ENCODE peak calls at places on chromosomes 5 and 9, in nine cellular contexts. U is CD8-positive, alpha-beta T cell; E is WERI-Rb-1; Y is activated B cell treated with CpG ODN at 0.5 μM for 24 hours; G is Calu3; C is RWPE1; V is astrocyte of the spinal cord; I is progenitor cell of endocrine pancreas; O is left lung. H is an unnamed sample.

GRCh38 chr5:115778417-115778816 is 38.0 kb downstream of the CDO1 start:
- DNase-seq in U (no peak), E (no peak), Y (no peak), G (no peak), C (no peak), V (no peak), I (no peak), O (no peak), H (peak)

GRCh38 chr5:141771031-141771430 is 89.0 kb upstream of the ARAP3 start:
- DNase-seq in U (no peak), E (peak), Y (no peak), G (no peak), C (no peak), V (no peak), I (no peak), O (no peak), H (no peak)

GRCh38 chr5:159163027-159163699 is 46.2 kb downstream of the RNF145 start:
- DNase-seq in U (no peak), E (peak), Y (no peak), G (no peak), C (peak), V (peak), I (no peak), O (no peak), H (peak)

GRCh38 chr9:79573697-79573976 is 1.9 kb downstream of the TLE4 start:
- DNase-seq in U (no peak), E (no peak), Y (no peak), G (no peak), C (no peak), V (peak), I (no peak), O (no peak), H (no peak)

GRCh38 chr5:114361724-114362196 is at the start of gene KCNN2:
- DNase-seq in U (no peak), E (peak), Y (no peak), G (peak), C (peak), V (peak), I (peak), O (peak), H (peak)

GRCh38 chr5:27472000-27472763 is 433.8 kb upstream of the CDH9 start:
- DNase-seq in U (no peak), E (peak), Y (no peak), G (peak), C (peak), V (peak), I (peak), O (no peak), H (peak)

GRCh38 chr9:3261484-3261883 is 264.3 kb downstream of the RFX3 start:
- DNase-seq in U (no peak), E (no peak), Y (no peak), G (no peak), C (no peak), V (no peak), I (no peak), O (no peak), H (no peak)

GRCh38 chr5:35436441-35437057 is 181.1 kb upstream of the SPEF2 start:
- DNase-seq in U (no peak), E (no peak), Y (no peak), G (no peak), C (peak), V (peak), I (no peak), O (no peak), H (peak)

GRCh38 chr5:41519801-41520200 is 9.4 kb upstream of the PLCXD3 start:
- DNase-seq in U (no peak), E (no peak), Y (no peak), G (no peak), C (no peak), V (no peak), I (no peak), O (peak), H (peak)

GRCh38 chr5:178215263-178216002 is 11.1 kb downstream of the HNRNPAB start:
- DNase-seq in U (no peak), E (no peak), Y (no peak), G (no peak), C (no peak), V (no peak), I (no peak), O (peak), H (no peak)
- TF ChIP-seq CTCF in U (no peak), E (no peak), Y (no peak), G (no peak), C (no peak), V (no peak), I (no peak), O (no peak), H (no peak)

DNA sequence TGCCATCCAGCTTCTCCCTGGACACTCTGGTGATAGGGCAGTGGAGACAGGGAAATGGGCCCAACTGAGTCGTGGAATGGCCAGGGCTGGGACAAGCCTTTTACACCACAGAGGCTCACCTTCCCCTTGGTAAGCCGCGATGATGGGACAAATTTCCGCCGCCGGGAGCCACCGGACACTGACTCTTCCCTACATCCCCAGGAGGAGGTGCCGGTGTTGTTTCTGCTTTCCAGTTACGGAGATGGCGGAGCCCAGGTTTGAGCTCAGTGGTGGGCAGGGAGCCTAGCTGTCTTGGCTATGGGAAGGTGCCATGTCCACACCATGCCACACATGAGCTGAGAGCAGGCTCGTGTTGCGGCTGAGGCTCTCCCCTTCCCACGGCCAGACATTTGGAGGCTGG is 19.9 kb upstream of the WNK2 start:
- DNase-seq in U (no peak), E (no peak), Y (no peak), G (no peak), C (no peak), V (no peak), I (no peak), O (no peak), H (no peak)
- TF ChIP-seq CTCF in U (no peak), E (peak), Y (no peak), G (no peak), C (no peak), V (no peak), I (no peak), O (no peak), H (no peak)

GRCh38 chr5:37770791-37771190 is 69.0 kb downstream of the GDNF start:
- DNase-seq in U (no peak), E (no peak), Y (no peak), G (no peak), C (no peak), V (no peak), I (no peak), O (no peak), H (no peak)
- TF ChIP-seq CTCF in U (no peak), E (no peak), Y (no peak), G (no peak), C (no peak), V (no peak), I (no peak), O (no peak), H (no peak)

DNA sequence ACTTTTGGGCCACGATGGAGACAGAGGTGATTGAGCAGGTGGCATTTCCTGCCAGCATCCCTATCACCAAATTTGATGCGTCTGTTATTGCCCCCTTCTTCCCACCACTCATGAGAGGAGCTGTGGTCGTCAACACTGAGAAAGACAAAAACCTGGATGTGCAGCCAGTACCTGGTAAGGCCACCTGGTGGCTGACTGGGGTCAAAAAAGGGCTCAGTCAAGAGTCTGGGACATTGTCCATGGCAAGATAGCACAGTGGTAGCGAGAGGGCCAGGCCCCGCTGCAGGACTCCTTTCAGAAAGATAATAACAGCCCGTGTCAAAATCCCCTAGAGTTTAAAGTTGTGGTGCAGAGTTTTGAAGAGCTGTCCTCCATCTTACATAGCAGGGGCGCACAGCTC is 40.8 kb downstream of the CSF1R start:
- DNase-seq in U (no peak), E (peak), Y (no peak), G (no peak), C (no peak), V (no peak), I (no peak), O (no peak), H (no peak)
- TF ChIP-seq CTCF in U (no peak), E (peak), Y (no peak), G (no peak), C (no peak), V (peak), I (peak), O (no peak), H (no peak)